ENCODE peak calls at places on chromosomes 16 and 17, in ten cellular contexts. F is transverse colon, E is suprapubic skin, A is upper lobe of left lung, S is sigmoid colon, G is stomach, V is H1, K is Panc1, M is breast epithelium, T is SK-N-SH. B is an unnamed sample. For H3K4me1 and H3K9me3, the result is how much of the 10 kb centered on the place peaks cover.

GRCh38 chr16:66970775-66971725 is 10.0 kb downstream of the CES3 start:
- DNase-seq in S (no peak), F (no peak), V (no peak), K (no peak), T (no peak), E (no peak), A (no peak), G (no peak), M (no peak), B (no peak)

GRCh38 chr16:69223882-69224281 is 36.9 kb downstream of the SNTB2 start:
- DNase-seq in K (no peak), E (no peak), S (no peak), V (no peak), M (no peak), A (no peak), T (no peak), G (no peak), F (no peak), B (no peak)

GRCh38 chr17:81420769-81421462 is 25.7 kb downstream of the BAHCC1 start:
- DNase-seq in M (peak), F (no peak), G (peak), K (no peak), V (no peak), T (no peak), E (no peak), S (no peak), A (peak), B (no peak)

GRCh38 chr17:30477758-30478115 is 529 bp downstream of the GOSR1 start:
- DNase-seq in E (no peak), M (no peak), S (no peak), T (no peak), A (peak), F (no peak), V (no peak), K (no peak), G (no peak), B (no peak)

GRCh38 chr17:80862978-80863377 is 128.7 kb upstream of the CHMP6 start:
- DNase-seq in A (no peak), G (no peak), S (peak), F (peak), E (no peak), T (no peak), M (no peak), V (no peak), K (no peak), B (no peak)

GRCh38 chr16:48535831-48536599 is 74.0 kb downstream of the N4BP1 start:
- DNase-seq in S (peak), F (peak), A (peak), K (no peak), M (peak), E (peak), G (no peak), T (no peak), V (no peak), B (peak)

GRCh38 chr17:28503420-28503819 is 2.7 kb upstream of the FOXN1 start:
- DNase-seq in K (no peak), E (no peak), F (no peak), T (no peak), M (no peak), G (no peak), A (no peak), S (no peak), V (no peak), B (no peak)

GRCh38 chr16:71412270-71413160 is 29.3 kb downstream of the TLE7 start:
- DNase-seq in S (no peak), E (peak), V (peak), M (peak), T (peak), A (peak), F (peak), K (peak), G (peak), B (peak)

GRCh38 chr17:28916302-28916934 is 13.5 kb upstream of the DHRS13 start:
- DNase-seq in F (no peak), E (no peak), T (peak), S (no peak), G (peak), V (no peak), M (no peak), K (no peak), A (peak), B (peak)

GRCh38 chr17:58315281-58315711 is 13.3 kb downstream of the TSPOAP1 start:
- DNase-seq in S (no peak), A (no peak), K (no peak), V (no peak), E (no peak), G (peak), F (no peak), M (no peak), T (peak), B (no peak)

GRCh38 chr17:49783051-49783715 is 5.3 kb upstream of the KAT7 start:
- DNase-seq in M (no peak), V (no peak), E (no peak), G (no peak), T (no peak), S (peak), F (no peak), K (no peak), A (no peak), B (no peak)

GRCh38 chr17:30170415-30170987 is 53.9 kb downstream of the NSRP1 start:
- DNase-seq in V (no peak), G (no peak), A (no peak), F (no peak), T (no peak), S (no peak), K (no peak), E (no peak), M (no peak), B (no peak)

GRCh38 chr16:3182608-3183444 is 5.2 kb upstream of the OR1F1 start:
- DNase-seq in K (no peak), S (no peak), E (no peak), F (peak), G (peak), V (no peak), T (peak), A (peak), M (no peak), B (no peak)

GRCh38 chr16:30903596-30903995 is 7.2 kb downstream of the CTF1 start:
- DNase-seq in S (peak), A (peak), V (no peak), G (no peak), K (no peak), F (no peak), E (no peak), M (no peak), T (peak), B (no peak)

GRCh38 chr16:83109736-83110135 is 483.0 kb downstream of the CDH13 start:
- DNase-seq in T (no peak), M (no peak), G (no peak), E (no peak), K (no peak), S (no peak), V (no peak), A (no peak), F (no peak), B (no peak)

GRCh38 chr17:76188213-76189060 is 47.4 kb upstream of the FOXJ1 start:
- DNase-seq in F (no peak), S (no peak), A (no peak), K (no peak), V (no peak), T (no peak), G (no peak), E (no peak), M (no peak), B (no peak)

GRCh38 chr17:238964-239259 is 57.5 kb upstream of the DOC2B start:
- DNase-seq in G (no peak), S (peak), F (no peak), V (no peak), M (no peak), A (no peak), K (no peak), T (no peak), E (peak), B (no peak)

GRCh38 chr17:33055171-33055611 is 63.5 kb downstream of the SPACA3 start:
- DNase-seq in S (no peak), K (no peak), E (no peak), A (no peak), M (no peak), V (no peak), G (no peak), F (no peak), T (no peak), B (no peak)

GRCh38 chr17:73613947-73614655 is 30.1 kb downstream of the SDK2 start:
- DNase-seq in V (no peak), G (no peak), A (no peak), T (peak), E (no peak), M (no peak), S (no peak), K (no peak), F (no peak), B (no peak)

GRCh38 chr16:56833243-56833970 is 31.6 kb upstream of the SLC12A3 start:
- DNase-seq in K (no peak), V (no peak), S (no peak), G (no peak), A (no peak), E (no peak), T (no peak), F (no peak), M (no peak), B (no peak)

GRCh38 chr17:50468120-50469004 is at the start of gene CHAD:
- DNase-seq in A (no peak), V (no peak), G (no peak), K (no peak), T (peak), M (no peak), F (no peak), E (no peak), S (peak), B (no peak)

GRCh38 chr17:45809484-45809883 is 25.4 kb downstream of the CRHR1 start:
- DNase-seq in V (no peak), F (no peak), K (no peak), E (no peak), T (peak), A (no peak), M (no peak), S (no peak), G (no peak), B (no peak)

GRCh38 chr17:45451131-45451530 is 18.5 kb upstream of the ARHGAP27 start:
- DNase-seq in K (no peak), E (no peak), M (no peak), V (no peak), G (no peak), T (peak), A (no peak), F (no peak), S (peak), B (no peak)

GRCh38 chr16:56600398-56600999 is 7.9 kb upstream of the MT2A start:
- DNase-seq in V (no peak), G (peak), M (no peak), K (no peak), E (no peak), F (no peak), A (no peak), S (no peak), T (peak), B (peak)

GRCh38 chr16:56697456-56698155 is 15.3 kb downstream of the MT1X start:
- DNase-seq in E (no peak), S (no peak), K (no peak), A (no peak), T (no peak), F (no peak), G (no peak), V (no peak), M (no peak), B (no peak)

GRCh38 chr16:56279132-56279531 is 87.8 kb downstream of the GNAO1 start:
- DNase-seq in V (no peak), M (no peak), A (peak), S (no peak), K (no peak), E (no peak), G (peak), T (no peak), F (peak), B (no peak)

GRCh38 chr17:5282639-5283217 is 644 bp downstream of the RABEP1 start:
- DNase-seq in T (no peak), V (no peak), F (peak), S (no peak), M (no peak), E (peak), K (no peak), A (no peak), G (no peak), B (no peak)

GRCh38 chr17:80244871-80245509 is 15.7 kb upstream of the RNF213 start:
- DNase-seq in E (peak), A (no peak), S (no peak), G (no peak), K (no peak), T (peak), M (no peak), F (no peak), V (no peak), B (no peak)

GRCh38 chr17:76735586-76736348 is 1.4 kb downstream of the SRSF2 start:
- DNase-seq in F (no peak), T (no peak), S (no peak), A (no peak), G (no peak), K (no peak), E (no peak), M (no peak), V (no peak), B (no peak)

DNA sequence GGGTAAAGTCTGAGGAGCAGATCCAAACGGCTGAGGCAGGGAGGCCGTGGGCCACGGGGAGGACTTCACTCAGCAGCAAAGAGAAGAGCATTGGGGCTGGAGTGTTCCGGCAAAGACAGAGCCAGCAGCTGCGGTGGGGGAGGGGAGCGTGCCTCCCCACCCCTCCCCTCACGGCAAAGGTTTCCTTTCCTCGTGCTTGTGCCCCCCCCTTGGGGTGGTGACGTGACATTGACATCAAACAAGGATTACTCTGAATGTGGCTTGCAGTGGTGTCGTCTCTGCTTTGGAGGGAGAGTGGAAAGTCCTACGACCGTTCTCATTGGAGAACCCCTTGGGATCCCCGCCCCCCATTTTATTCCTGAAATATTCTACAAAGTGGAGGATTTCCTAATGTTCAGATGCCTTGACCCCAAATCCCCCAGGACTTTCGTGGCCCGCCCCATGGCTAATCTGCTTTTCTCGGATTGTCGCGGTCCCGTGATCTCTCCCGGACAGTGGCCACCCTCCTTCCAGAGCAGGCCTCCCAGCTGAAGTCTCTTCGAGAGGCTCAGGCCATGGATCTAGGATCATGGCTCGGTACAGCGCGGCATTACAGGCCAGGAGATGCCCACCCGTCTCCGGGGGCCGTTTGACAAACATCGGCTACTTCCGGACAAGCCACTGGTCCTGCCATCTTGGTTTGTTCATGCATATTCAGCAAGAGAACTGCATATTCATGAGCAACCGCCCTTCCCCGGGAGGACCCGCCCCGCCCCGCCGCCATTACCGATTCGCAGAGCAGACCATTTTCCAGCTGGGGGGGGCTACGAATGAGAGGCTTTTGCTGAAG is 714 bp upstream of the POLR2A start:
- DNase-seq in T (peak), S (peak), M (peak), E (peak), G (peak), V (peak), A (peak), K (no peak), F (peak), B (peak)
- H3K4me1 ChIP-seq in T (under half), S (half or more), M (under half), E (half or more), G (half or more), V (under half), A (half or more), K (under half), F (under half), B (under half)

DNA sequence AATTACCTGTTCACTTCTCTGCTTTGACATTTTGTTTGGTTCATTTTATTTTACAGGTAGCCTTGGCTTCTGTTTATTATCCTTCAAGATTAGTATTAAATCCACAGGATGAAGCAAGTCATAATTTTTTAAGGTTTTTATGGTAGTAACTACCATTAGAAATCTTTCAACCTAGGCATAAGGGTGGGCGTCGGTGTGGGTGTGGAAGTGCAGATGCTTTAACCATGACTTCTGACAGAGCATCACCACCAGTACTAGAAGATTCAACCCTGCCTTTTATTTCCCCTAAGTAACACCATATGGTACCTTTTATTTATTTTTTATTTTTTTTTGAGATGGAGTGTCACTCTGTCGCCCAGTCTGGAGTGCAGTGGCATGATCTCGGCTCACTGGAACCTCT is 22.7 kb downstream of the AP2B1 start:
- DNase-seq in V (no peak), F (no peak), A (no peak), K (no peak), G (no peak), S (no peak), E (no peak), M (no peak), T (no peak), B (no peak)
- H3K9me3 ChIP-seq in V (under half), F (under half), A (under half), K (under half), G (under half), S (under half), E (under half), M (under half), T (under half), B (under half)

DNA sequence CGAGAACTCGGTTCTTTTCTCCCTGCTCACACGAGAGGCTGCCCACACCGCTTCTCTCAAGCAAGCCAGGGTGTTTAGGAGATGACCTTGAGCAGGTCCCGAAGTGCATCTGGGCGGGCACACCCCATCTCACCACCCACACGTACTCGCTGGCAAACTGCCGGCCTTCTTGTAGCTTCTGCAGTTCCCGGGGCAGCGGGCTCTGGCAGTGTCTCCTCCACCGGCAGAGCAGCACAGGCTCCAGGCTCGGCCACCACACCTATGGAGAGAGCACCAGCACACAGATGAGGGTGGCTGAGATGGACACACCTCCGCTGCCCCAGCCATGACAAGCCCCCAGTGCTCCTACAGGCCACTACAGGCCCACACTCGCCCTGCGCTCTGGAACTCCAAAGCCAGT is 23.5 kb downstream of the ZNF276 start:
- DNase-seq in A (no peak), G (no peak), V (no peak), F (no peak), T (no peak), K (no peak), M (no peak), S (no peak), E (no peak), B (no peak)
- TF ChIP-seq POLR2AphosphoS5 in A (no peak), G (no peak), V (no peak), F (no peak), T (no peak), K (no peak), M (no peak), S (no peak), E (no peak), B (no peak)

GRCh38 chr16:85312174-85312573 is 199.9 kb upstream of the CIBAR2 start:
- DNase-seq in M (no peak), E (no peak), F (no peak), K (no peak), S (no peak), G (no peak), V (no peak), A (no peak), T (no peak), B (no peak)
- H3K4me1 ChIP-seq in M (under half), E (half or more), F (under half), K (half or more), S (under half), G (under half), V (under half), A (under half), T (under half), B (under half)

GRCh38 chr16:86864586-86864985 is 286.2 kb downstream of the FOXL1 start:
- DNase-seq in M (no peak), E (no peak), K (no peak), T (no peak), F (no peak), A (no peak), G (no peak), S (no peak), V (no peak), B (no peak)

GRCh38 chr16:86863609-86864008 is 285.3 kb downstream of the FOXL1 start:
- DNase-seq in V (no peak), A (no peak), E (no peak), T (no peak), S (no peak), M (no peak), G (no peak), K (no peak), F (no peak), B (no peak)

GRCh38 chr16:86865866-86866675 is 287.7 kb downstream of the FOXL1 start:
- DNase-seq in E (no peak), V (no peak), T (no peak), F (no peak), K (no peak), S (peak), G (no peak), A (no peak), M (peak), B (no peak)

GRCh38 chr16:86858501-86858900 is 280.2 kb downstream of the FOXL1 start:
- DNase-seq in T (no peak), E (no peak), A (no peak), G (no peak), K (no peak), F (no peak), M (no peak), S (no peak), V (no peak), B (no peak)

DNA sequence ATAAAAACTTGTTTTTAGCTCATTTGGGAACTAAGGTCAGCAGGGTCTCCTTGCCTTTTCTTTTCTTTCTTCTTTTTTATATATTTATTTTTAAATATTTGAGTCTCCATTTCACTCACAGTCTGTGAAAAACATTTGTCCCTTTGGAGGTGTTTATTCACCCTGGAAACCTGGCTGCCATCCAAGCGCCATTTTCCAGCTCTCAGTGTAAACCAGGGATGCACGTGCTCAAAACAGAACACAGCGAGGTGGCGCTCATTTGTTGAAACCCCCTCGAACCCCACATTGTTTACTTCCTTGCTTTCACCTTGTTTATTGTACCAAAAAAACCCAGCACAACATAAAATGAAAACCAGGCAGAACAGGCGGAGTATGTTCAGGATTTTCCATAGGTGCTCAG is 284.2 kb downstream of the FOXL1 start:
- DNase-seq in A (no peak), M (no peak), S (no peak), K (no peak), F (no peak), T (no peak), E (no peak), G (no peak), V (no peak), B (no peak)
- H3K9me3 ChIP-seq in A (under half), M (under half), S (under half), K (under half), F (under half), T (under half), E (under half), G (under half), V (under half), B (under half)

GRCh38 chr17:61849674-61850073 is 13.7 kb downstream of the BRIP1 start:
- DNase-seq in F (no peak), V (no peak), T (no peak), K (no peak), E (no peak), S (no peak), G (no peak), A (no peak), M (no peak), B (no peak)

GRCh38 chr17:61848247-61848646 is 15.1 kb downstream of the BRIP1 start:
- DNase-seq in V (no peak), A (no peak), G (no peak), E (no peak), S (no peak), T (no peak), M (no peak), F (no peak), K (no peak), B (no peak)

GRCh38 chr17:61848896-61849295 is 14.4 kb downstream of the BRIP1 start:
- DNase-seq in M (no peak), S (no peak), V (no peak), F (no peak), K (no peak), G (no peak), T (no peak), E (no peak), A (no peak), B (no peak)

GRCh38 chr17:61856078-61856477 is 7.2 kb downstream of the BRIP1 start:
- DNase-seq in S (no peak), G (no peak), A (no peak), F (no peak), K (no peak), M (no peak), E (no peak), V (no peak), T (no peak), B (no peak)

GRCh38 chr17:61852857-61853256 is 10.5 kb downstream of the BRIP1 start:
- DNase-seq in G (no peak), T (no peak), V (no peak), F (no peak), E (no peak), A (no peak), K (no peak), M (no peak), S (no peak), B (no peak)
- TF ChIP-seq POLR2AphosphoS5 in G (no peak), T (no peak), V (no peak), F (no peak), E (no peak), A (no peak), K (no peak), M (no peak), S (no peak), B (no peak)